ENCODE peak calls at places on chromosome 15, in five cellular contexts. One of them, this sample, is unnamed. For H3K9me3, the result is how much of the 10 kb centered on the place peaks cover.

GRCh38 chr15:93233710-93234109 is 144.7 kb upstream of the RGMA start:
- DNase-seq in colonic mucosa: no peak
- DNase-seq in NT2/D1: no peak
- DNase-seq in Peyer's patch: no peak
- DNase-seq in right cardiac atrium: no peak
- DNase-seq in this sample: no peak

GRCh38 chr15:57398336-57398735 is 22.0 kb downstream of the CGNL1 start:
- DNase-seq in colonic mucosa: no peak
- DNase-seq in NT2/D1: no peak
- DNase-seq in Peyer's patch: no peak
- DNase-seq in right cardiac atrium: no peak
- DNase-seq in this sample: no peak

GRCh38 chr15:95350908-95351307 is 979.6 kb upstream of the NR2F2 start:
- DNase-seq in colonic mucosa: no peak
- DNase-seq in NT2/D1: no peak
- DNase-seq in Peyer's patch: no peak
- DNase-seq in right cardiac atrium: no peak
- DNase-seq in this sample: no peak

GRCh38 chr15:51338496-51338895 is at the start of gene CYP19A1:
- DNase-seq in colonic mucosa: no peak
- DNase-seq in NT2/D1: no peak
- DNase-seq in Peyer's patch: no peak
- DNase-seq in right cardiac atrium: no peak
- DNase-seq in this sample: no peak

GRCh38 chr15:79629687-79630086 is 197.6 kb downstream of the MINAR1 start:
- DNase-seq in colonic mucosa: no peak
- DNase-seq in NT2/D1: no peak
- DNase-seq in Peyer's patch: no peak
- DNase-seq in right cardiac atrium: peak
- DNase-seq in this sample: no peak

GRCh38 chr15:69610264-69610663 is 157.6 kb downstream of the RPLP1 start:
- DNase-seq in colonic mucosa: no peak
- DNase-seq in NT2/D1: no peak
- DNase-seq in Peyer's patch: no peak
- DNase-seq in right cardiac atrium: no peak
- DNase-seq in this sample: no peak

GRCh38 chr15:76553564-76553963 is 217.0 kb downstream of the ISL2 start:
- DNase-seq in colonic mucosa: no peak
- DNase-seq in NT2/D1: no peak
- DNase-seq in Peyer's patch: no peak
- DNase-seq in right cardiac atrium: no peak
- DNase-seq in this sample: no peak

GRCh38 chr15:100919481-100920405 is 586 bp downstream of the LRRK1 start:
- DNase-seq in colonic mucosa: no peak
- DNase-seq in NT2/D1: no peak
- DNase-seq in Peyer's patch: peak
- DNase-seq in right cardiac atrium: peak
- DNase-seq in this sample: peak

GRCh38 chr15:63121382-63122001 is at the start of gene LACTB:
- DNase-seq in colonic mucosa: peak
- DNase-seq in NT2/D1: peak
- DNase-seq in Peyer's patch: peak
- DNase-seq in right cardiac atrium: peak
- DNase-seq in this sample: peak

GRCh38 chr15:80854104-80854503 is 74.9 kb downstream of the CEMIP start:
- DNase-seq in colonic mucosa: no peak
- DNase-seq in NT2/D1: no peak
- DNase-seq in Peyer's patch: no peak
- DNase-seq in right cardiac atrium: peak
- DNase-seq in this sample: no peak

GRCh38 chr15:91263632-91264477 is 163.8 kb downstream of the SV2B start:
- DNase-seq in colonic mucosa: no peak
- DNase-seq in NT2/D1: no peak
- DNase-seq in Peyer's patch: peak
- DNase-seq in right cardiac atrium: peak
- DNase-seq in this sample: peak

GRCh38 chr15:41656188-41656587 is 4.0 kb upstream of the MGA start:
- DNase-seq in colonic mucosa: no peak
- DNase-seq in NT2/D1: no peak
- DNase-seq in Peyer's patch: no peak
- DNase-seq in right cardiac atrium: no peak
- DNase-seq in this sample: no peak

GRCh38 chr15:49697121-49697520 is 76.3 kb downstream of the DTWD1 start:
- DNase-seq in colonic mucosa: no peak
- DNase-seq in NT2/D1: no peak
- DNase-seq in Peyer's patch: no peak
- DNase-seq in right cardiac atrium: no peak
- DNase-seq in this sample: no peak

GRCh38 chr15:52255008-52255407 is 40.6 kb downstream of the MYO5C start:
- DNase-seq in colonic mucosa: no peak
- DNase-seq in NT2/D1: no peak
- DNase-seq in Peyer's patch: no peak
- DNase-seq in right cardiac atrium: no peak
- DNase-seq in this sample: no peak

GRCh38 chr15:59892995-59893394 is 111.1 kb upstream of the FOXB1 start:
- DNase-seq in colonic mucosa: no peak
- DNase-seq in NT2/D1: no peak
- DNase-seq in Peyer's patch: no peak
- DNase-seq in right cardiac atrium: no peak
- DNase-seq in this sample: no peak

GRCh38 chr15:101316529-101316928 is 21.5 kb upstream of the SNRPA1 start:
- DNase-seq in colonic mucosa: no peak
- DNase-seq in NT2/D1: no peak
- DNase-seq in Peyer's patch: peak
- DNase-seq in right cardiac atrium: no peak
- DNase-seq in this sample: no peak

GRCh38 chr15:94247789-94248638 is 16.7 kb downstream of the MCTP2 start:
- DNase-seq in colonic mucosa: peak
- DNase-seq in NT2/D1: no peak
- DNase-seq in Peyer's patch: peak
- DNase-seq in right cardiac atrium: no peak
- DNase-seq in this sample: no peak

GRCh38 chr15:73127302-73127936 is 75.2 kb downstream of the NEO1 start:
- DNase-seq in colonic mucosa: peak
- DNase-seq in NT2/D1: peak
- DNase-seq in Peyer's patch: peak
- DNase-seq in right cardiac atrium: no peak
- DNase-seq in this sample: no peak

GRCh38 chr15:85620321-85621044 is 174.2 kb downstream of the KLHL25 start:
- DNase-seq in colonic mucosa: no peak
- DNase-seq in NT2/D1: no peak
- DNase-seq in Peyer's patch: no peak
- DNase-seq in right cardiac atrium: no peak
- DNase-seq in this sample: no peak

GRCh38 chr15:93415576-93415975 is 326.6 kb upstream of the RGMA start:
- DNase-seq in colonic mucosa: no peak
- DNase-seq in NT2/D1: no peak
- DNase-seq in Peyer's patch: no peak
- DNase-seq in right cardiac atrium: no peak
- DNase-seq in this sample: no peak

GRCh38 chr15:85422607-85423006 is 42.2 kb downstream of the AKAP13 start:
- DNase-seq in colonic mucosa: no peak
- DNase-seq in NT2/D1: no peak
- DNase-seq in Peyer's patch: no peak
- DNase-seq in right cardiac atrium: no peak
- DNase-seq in this sample: no peak

GRCh38 chr15:31393441-31394091 is 66.9 kb downstream of the KLF13 start:
- DNase-seq in colonic mucosa: peak
- DNase-seq in NT2/D1: no peak
- DNase-seq in Peyer's patch: peak
- DNase-seq in right cardiac atrium: peak
- DNase-seq in this sample: peak

GRCh38 chr15:92305342-92305741 is 88.3 kb upstream of the ST8SIA2 start:
- DNase-seq in colonic mucosa: no peak
- DNase-seq in NT2/D1: peak
- DNase-seq in Peyer's patch: no peak
- DNase-seq in right cardiac atrium: no peak
- DNase-seq in this sample: no peak

GRCh38 chr15:31248951-31249350 is 77.7 kb upstream of the KLF13 start:
- DNase-seq in colonic mucosa: no peak
- DNase-seq in NT2/D1: no peak
- DNase-seq in Peyer's patch: no peak
- DNase-seq in right cardiac atrium: no peak
- DNase-seq in this sample: no peak

GRCh38 chr15:90478981-90479481 is 50.7 kb upstream of the CRTC3 start:
- DNase-seq in colonic mucosa: peak
- DNase-seq in NT2/D1: no peak
- DNase-seq in Peyer's patch: peak
- DNase-seq in right cardiac atrium: no peak
- DNase-seq in this sample: no peak

GRCh38 chr15:57427367-57427821 is 51.1 kb downstream of the CGNL1 start:
- DNase-seq in colonic mucosa: peak
- DNase-seq in NT2/D1: peak
- DNase-seq in Peyer's patch: no peak
- DNase-seq in right cardiac atrium: peak
- DNase-seq in this sample: no peak

GRCh38 chr15:58856090-58856489 is 77.4 kb downstream of the SLTM start:
- DNase-seq in colonic mucosa: no peak
- DNase-seq in NT2/D1: no peak
- DNase-seq in Peyer's patch: no peak
- DNase-seq in right cardiac atrium: no peak
- DNase-seq in this sample: no peak

GRCh38 chr15:88454867-88455810 is 12.0 kb downstream of the MRPL46 start:
- DNase-seq in colonic mucosa: peak
- DNase-seq in NT2/D1: peak
- DNase-seq in Peyer's patch: peak
- DNase-seq in right cardiac atrium: peak
- DNase-seq in this sample: peak

GRCh38 chr15:58396181-58396580 is 35.6 kb upstream of the LIPC start:
- DNase-seq in colonic mucosa: no peak
- DNase-seq in NT2/D1: no peak
- DNase-seq in Peyer's patch: no peak
- DNase-seq in right cardiac atrium: no peak
- DNase-seq in this sample: no peak

GRCh38 chr15:61640751-61641150 is 411.6 kb upstream of the RORA start:
- DNase-seq in colonic mucosa: no peak
- DNase-seq in NT2/D1: no peak
- DNase-seq in Peyer's patch: no peak
- DNase-seq in right cardiac atrium: no peak
- DNase-seq in this sample: no peak

GRCh38 chr15:55846108-55846707 is 103.3 kb upstream of the PRTG start:
- DNase-seq in colonic mucosa: peak
- DNase-seq in NT2/D1: peak
- DNase-seq in Peyer's patch: peak
- DNase-seq in right cardiac atrium: no peak
- DNase-seq in this sample: no peak

GRCh38 chr15:62244762-62245161 is 79.7 kb upstream of the C2CD4B start:
- DNase-seq in colonic mucosa: no peak
- DNase-seq in NT2/D1: no peak
- DNase-seq in Peyer's patch: no peak
- DNase-seq in right cardiac atrium: no peak
- DNase-seq in this sample: no peak

DNA sequence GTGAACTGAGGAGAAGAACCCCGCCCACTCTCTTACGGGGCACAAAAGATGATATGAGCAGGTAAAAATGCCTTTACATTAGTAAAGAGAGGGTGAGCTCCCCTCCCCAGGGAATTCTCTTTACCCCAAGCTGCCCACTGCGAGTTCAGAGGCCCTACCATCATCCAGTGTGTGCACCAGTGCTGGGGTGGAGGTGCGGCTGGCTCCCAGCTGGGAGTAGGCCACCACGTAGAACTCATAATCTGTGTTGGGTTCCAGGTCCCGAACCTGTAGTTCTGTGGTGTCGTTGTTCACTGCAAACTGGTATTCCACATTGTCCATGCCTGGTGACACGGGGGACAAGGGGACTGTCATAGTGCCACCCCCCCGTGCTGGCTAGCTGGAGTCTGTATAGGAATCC is 17.1 kb upstream of the IGDCC3 start:
- DNase-seq in colonic mucosa: no peak
- DNase-seq in NT2/D1: no peak
- DNase-seq in Peyer's patch: no peak
- DNase-seq in right cardiac atrium: no peak
- DNase-seq in this sample: peak
- H3K9me3 ChIP-seq in colonic mucosa: under half
- H3K9me3 ChIP-seq in NT2/D1: under half
- H3K9me3 ChIP-seq in Peyer's patch: under half
- H3K9me3 ChIP-seq in right cardiac atrium: under half
- H3K9me3 ChIP-seq in this sample: under half

GRCh38 chr15:67524235-67524634 is 3.3 kb downstream of the C15orf61 start:
- DNase-seq in colonic mucosa: no peak
- DNase-seq in NT2/D1: no peak
- DNase-seq in Peyer's patch: no peak
- DNase-seq in right cardiac atrium: no peak
- DNase-seq in this sample: no peak
- H3K4me3 ChIP-seq in colonic mucosa: no peak
- H3K4me3 ChIP-seq in NT2/D1: no peak
- H3K4me3 ChIP-seq in Peyer's patch: no peak
- H3K4me3 ChIP-seq in right cardiac atrium: no peak
- H3K4me3 ChIP-seq in this sample: no peak

GRCh38 chr15:27579738-27580137 is 519.4 kb downstream of the OCA2 start:
- DNase-seq in colonic mucosa: no peak
- DNase-seq in NT2/D1: no peak
- DNase-seq in Peyer's patch: no peak
- DNase-seq in right cardiac atrium: no peak
- DNase-seq in this sample: no peak

GRCh38 chr15:27587810-27588209 is 511.3 kb downstream of the OCA2 start:
- DNase-seq in colonic mucosa: no peak
- DNase-seq in NT2/D1: peak
- DNase-seq in Peyer's patch: no peak
- DNase-seq in right cardiac atrium: no peak
- DNase-seq in this sample: no peak

GRCh38 chr15:27582741-27583400 is 516.2 kb downstream of the OCA2 start:
- DNase-seq in colonic mucosa: no peak
- DNase-seq in NT2/D1: no peak
- DNase-seq in Peyer's patch: no peak
- DNase-seq in right cardiac atrium: no peak
- DNase-seq in this sample: no peak
- H3K9me3 ChIP-seq in colonic mucosa: under half
- H3K9me3 ChIP-seq in NT2/D1: under half
- H3K9me3 ChIP-seq in Peyer's patch: under half
- H3K9me3 ChIP-seq in right cardiac atrium: under half
- H3K9me3 ChIP-seq in this sample: under half

DNA sequence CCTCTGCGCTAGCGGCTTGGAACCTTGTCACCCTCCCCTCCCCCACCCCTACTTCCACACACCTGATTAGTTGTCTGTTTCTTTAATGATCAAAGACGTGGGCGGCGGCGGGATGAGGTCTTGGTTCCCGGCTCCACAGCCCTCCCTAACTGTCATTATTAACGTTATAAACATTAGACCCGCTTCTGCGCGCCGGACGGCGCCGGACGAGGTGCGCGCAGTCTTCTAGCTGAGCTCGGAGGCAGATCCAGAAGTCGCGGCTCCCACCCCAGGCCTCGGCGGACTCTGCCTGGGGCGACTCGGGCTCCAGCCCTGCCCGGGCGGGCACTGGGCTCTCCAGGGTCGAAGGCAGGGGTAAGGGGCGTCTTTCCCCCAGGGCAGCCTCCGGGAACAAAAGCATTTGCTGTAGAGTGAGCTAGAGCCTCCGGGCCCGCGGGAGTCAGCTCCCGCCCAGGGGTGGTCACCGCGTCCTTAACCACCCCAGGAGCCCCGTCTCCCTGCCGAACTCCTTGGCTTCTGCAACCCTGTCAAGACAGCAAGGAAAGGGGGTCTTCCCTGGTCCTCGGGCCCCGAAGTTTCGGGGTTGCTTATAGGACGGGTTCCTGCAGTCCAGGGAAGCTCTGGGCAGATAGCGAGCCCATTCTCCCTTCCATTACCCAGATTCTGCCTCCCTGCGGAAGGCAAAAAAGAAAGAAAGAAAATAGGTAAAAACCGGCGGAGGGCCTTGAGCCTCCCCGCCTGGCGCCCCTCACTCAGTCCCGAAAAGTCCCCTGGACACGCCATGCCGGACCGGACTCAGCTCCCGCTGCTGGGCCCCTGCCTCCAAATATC is 2.2 kb upstream of the ISLR2 start:
- DNase-seq in colonic mucosa: no peak
- DNase-seq in NT2/D1: no peak
- DNase-seq in Peyer's patch: no peak
- DNase-seq in right cardiac atrium: peak
- DNase-seq in this sample: no peak
- H3K4me3 ChIP-seq in colonic mucosa: no peak
- H3K4me3 ChIP-seq in NT2/D1: peak
- H3K4me3 ChIP-seq in Peyer's patch: peak
- H3K4me3 ChIP-seq in right cardiac atrium: peak
- H3K4me3 ChIP-seq in this sample: no peak